ENCODE peak calls at places on chromosome 10, in seven cellular contexts. S, I, J, R, E, D and H are unnamed samples.

GRCh38 chr10:63671317-63671937 is 150.2 kb downstream of the REEP3 start:
- DNase-seq in E (no peak), J (no peak), R (no peak), D (no peak), S (no peak), I (no peak), H (no peak)

GRCh38 chr10:30701471-30702173 is 72.1 kb upstream of the LYZL2 start:
- DNase-seq in S (no peak), J (no peak), R (peak), D (no peak), I (no peak), E (no peak), H (no peak)

GRCh38 chr10:124589491-124590006 is 127.9 kb downstream of the LHPP start:
- DNase-seq in I (no peak), J (no peak), E (peak), S (peak), R (peak), D (no peak), H (no peak)

GRCh38 chr10:3482200-3482993 is 302.6 kb downstream of the KLF6 start:
- DNase-seq in E (no peak), R (peak), D (peak), J (no peak), S (peak), I (peak), H (peak)

GRCh38 chr10:130423455-130424305 is 287.5 kb downstream of the GLRX3 start:
- DNase-seq in E (no peak), R (no peak), J (no peak), I (no peak), D (no peak), S (no peak), H (no peak)

GRCh38 chr10:105644978-105645377 is 1003.9 kb downstream of the SORCS3 start:
- DNase-seq in J (no peak), R (no peak), I (no peak), S (no peak), D (no peak), E (no peak), H (no peak)

GRCh38 chr10:127193125-127193524 is 3.3 kb downstream of the INSYN2A start:
- DNase-seq in D (no peak), J (no peak), R (no peak), I (no peak), E (no peak), S (no peak), H (no peak)

GRCh38 chr10:23525406-23525805 is 86.5 kb downstream of the OTUD1 start:
- DNase-seq in I (peak), D (no peak), S (peak), E (no peak), R (peak), J (no peak), H (no peak)

GRCh38 chr10:69504576-69505250 is 53.4 kb downstream of the TSPAN15 start:
- DNase-seq in I (no peak), S (no peak), J (no peak), E (peak), D (peak), R (no peak), H (no peak)

GRCh38 chr10:109931153-109931552 is 7.8 kb upstream of the XPNPEP1 start:
- DNase-seq in I (no peak), D (no peak), E (peak), J (no peak), R (no peak), S (no peak), H (peak)

GRCh38 chr10:97138174-97138573 is 47.6 kb downstream of the SLIT1 start:
- DNase-seq in E (peak), J (no peak), R (peak), D (no peak), S (peak), I (no peak), H (no peak)

GRCh38 chr10:115829501-115830215 is 443.3 kb downstream of the GFRA1 start:
- DNase-seq in D (no peak), S (no peak), J (no peak), E (no peak), I (no peak), R (no peak), H (no peak)

GRCh38 chr10:6061056-6061455 is 1.1 kb downstream of the IL2RA start:
- DNase-seq in S (no peak), E (no peak), R (no peak), D (peak), J (no peak), I (no peak), H (no peak)

GRCh38 chr10:35493196-35494118 is 111.7 kb upstream of the GJD4 start:
- DNase-seq in S (peak), D (no peak), R (peak), I (no peak), E (no peak), J (no peak), H (no peak)

GRCh38 chr10:30510184-30510931 is 76.4 kb downstream of the MAP3K8 start:
- DNase-seq in J (no peak), D (peak), S (peak), R (peak), I (no peak), E (no peak), H (no peak)

DNA sequence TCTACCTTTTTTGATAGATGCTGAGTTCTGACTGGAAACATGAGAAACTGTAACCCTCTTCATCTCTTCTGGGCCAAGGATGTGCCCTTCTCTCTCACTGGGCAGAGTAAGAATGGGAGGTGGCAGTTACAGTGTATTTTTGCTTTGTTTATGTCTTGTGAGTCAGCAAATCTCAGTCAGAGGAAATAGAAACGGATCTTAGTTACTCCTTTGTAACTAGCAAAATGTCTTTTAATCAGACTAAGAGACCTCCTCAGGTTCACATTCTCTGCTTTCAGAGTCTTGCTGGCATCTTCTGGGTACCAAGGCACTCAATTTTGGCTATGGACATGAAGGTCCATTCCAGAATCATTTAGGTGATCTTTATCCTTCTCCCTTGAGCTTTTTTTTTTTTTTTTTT is 70.9 kb downstream of the HHEX start:
- DNase-seq in D (no peak), S (no peak), R (no peak), J (no peak), E (no peak), I (no peak), H (no peak)
- TF ChIP-seq POLR2A in D (no peak), S (no peak), R (no peak), J (no peak), E (no peak), I (no peak), H (no peak)

DNA sequence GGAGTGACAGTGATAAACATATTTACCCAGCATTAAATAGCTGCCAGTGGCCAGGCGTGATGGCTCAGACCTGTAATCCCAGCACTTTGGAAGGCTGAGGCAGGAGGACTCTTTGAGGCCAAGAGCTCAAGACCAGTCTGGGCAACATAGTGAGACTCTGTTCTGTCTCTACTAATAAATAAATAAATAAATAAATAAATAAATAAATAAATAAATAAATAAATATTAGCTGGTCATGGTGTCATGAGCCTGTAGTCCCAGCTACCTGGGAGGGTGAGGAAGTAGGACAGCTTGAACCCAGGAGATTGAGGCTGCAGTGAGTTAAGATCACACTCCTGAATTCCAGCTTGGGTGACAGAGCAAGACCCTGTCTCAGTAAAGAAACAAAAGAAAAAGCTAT is 384.0 kb upstream of the ADARB2 start:
- DNase-seq in D (no peak), S (no peak), J (no peak), E (no peak), I (no peak), R (no peak), H (no peak)
- TF ChIP-seq CTCF in D (no peak), S (no peak), J (no peak), E (no peak), I (no peak), R (no peak), H (no peak)

GRCh38 chr10:114477285-114477684 is 73.0 kb upstream of the AFAP1L2 start:
- DNase-seq in J (peak), S (no peak), I (no peak), E (no peak), D (peak), R (peak), H (no peak)
- TF ChIP-seq POLR2A in J (no peak), S (no peak), I (no peak), E (no peak), D (no peak), R (no peak), H (no peak)

GRCh38 chr10:77391605-77392235 is 245.9 kb downstream of the KCNMA1 start:
- DNase-seq in D (peak), J (peak), S (peak), R (peak), I (peak), E (no peak), H (peak)
- TF ChIP-seq CTCF in D (peak), J (peak), S (peak), R (peak), I (peak), E (peak), H (peak)

GRCh38 chr10:88071814-88072380 is 208.5 kb downstream of the PTEN start:
- DNase-seq in I (no peak), R (no peak), J (no peak), S (no peak), E (no peak), D (no peak), H (no peak)

GRCh38 chr10:88069338-88069737 is 205.9 kb downstream of the PTEN start:
- DNase-seq in E (no peak), S (no peak), D (no peak), R (no peak), J (no peak), I (no peak), H (no peak)

GRCh38 chr10:88073676-88074075 is 210.3 kb downstream of the PTEN start:
- DNase-seq in E (no peak), J (no peak), R (no peak), S (no peak), I (no peak), D (no peak), H (no peak)

GRCh38 chr10:88066876-88067275 is 203.5 kb downstream of the PTEN start:
- DNase-seq in I (no peak), J (no peak), D (no peak), R (no peak), S (no peak), E (no peak), H (no peak)

GRCh38 chr10:88070080-88070880 is 206.9 kb downstream of the PTEN start:
- DNase-seq in R (no peak), I (no peak), J (no peak), E (no peak), D (no peak), S (no peak), H (no peak)
- TF ChIP-seq POLR2A in R (no peak), I (no peak), J (no peak), E (no peak), D (no peak), S (no peak), H (no peak)

DNA sequence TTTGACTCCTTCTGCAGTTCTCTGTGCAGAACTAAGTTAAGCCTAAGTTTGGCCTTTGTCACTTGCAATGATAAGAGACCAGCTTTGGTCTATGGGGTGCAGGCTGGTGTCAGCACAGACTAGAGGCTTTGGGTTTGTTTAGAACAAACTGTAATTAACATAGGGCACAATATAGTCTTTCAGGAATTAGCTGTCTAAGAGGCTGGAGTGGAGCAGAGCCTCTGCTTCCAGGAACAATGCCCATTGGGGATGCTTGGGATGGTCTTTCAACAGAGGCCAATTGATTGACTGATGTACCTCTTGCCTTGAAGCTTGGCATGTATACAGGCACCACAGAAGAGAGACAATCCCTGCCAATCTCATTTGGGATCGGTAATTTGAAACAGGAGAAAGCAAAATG is 4.7 kb downstream of the SUFU start:
- DNase-seq in E (no peak), D (no peak), I (no peak), S (no peak), R (no peak), J (no peak), H (no peak)
- TF ChIP-seq CTCF in E (no peak), D (no peak), I (no peak), S (no peak), R (no peak), J (no peak), H (no peak)

GRCh38 chr10:133262696-133263095 is 14.0 kb downstream of the ADAM8 start:
- DNase-seq in R (no peak), D (no peak), E (no peak), S (no peak), I (no peak), J (no peak), H (no peak)

GRCh38 chr10:133259603-133259992 is 17.1 kb downstream of the ADAM8 start:
- DNase-seq in D (no peak), R (no peak), I (no peak), E (no peak), J (no peak), S (no peak), H (no peak)

GRCh38 chr10:133263674-133264073 is 13.0 kb downstream of the ADAM8 start:
- DNase-seq in J (no peak), E (no peak), D (no peak), R (no peak), S (no peak), I (no peak), H (no peak)

GRCh38 chr10:133260895-133261725 is 15.6 kb downstream of the ADAM8 start:
- DNase-seq in I (peak), S (peak), J (no peak), E (no peak), R (peak), D (peak), H (peak)

GRCh38 chr10:133261726-133262325 is 14.8 kb downstream of the ADAM8 start:
- DNase-seq in E (peak), D (peak), J (peak), I (peak), R (peak), S (peak), H (peak)
- TF ChIP-seq POLR2A in E (peak), D (no peak), J (peak), I (no peak), R (no peak), S (peak), H (no peak)

DNA sequence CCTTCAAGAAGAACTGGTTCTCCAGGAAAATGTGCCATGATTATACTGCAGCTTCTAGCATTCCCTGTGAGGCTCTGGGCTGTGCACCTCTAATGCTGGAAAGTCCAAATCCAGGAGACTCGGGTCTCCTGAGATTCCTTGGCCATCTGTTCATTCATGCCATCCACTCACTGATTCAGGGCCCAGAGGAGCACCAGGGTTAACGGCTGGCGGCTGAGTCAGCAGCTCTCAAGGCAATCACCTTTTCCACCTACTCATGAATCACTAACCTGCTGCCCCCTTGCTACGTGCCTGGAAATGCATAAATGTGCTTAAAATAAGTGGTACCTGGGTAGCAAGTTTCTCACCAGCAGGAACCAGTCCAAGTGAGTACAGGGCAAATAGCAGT is 132.7 kb downstream of the KCNMA1 start:
- DNase-seq in I (no peak), S (no peak), D (no peak), R (peak), J (no peak), E (no peak), H (no peak)
- TF ChIP-seq CTCF in I (no peak), S (no peak), D (no peak), R (peak), J (no peak), E (no peak), H (no peak)

DNA sequence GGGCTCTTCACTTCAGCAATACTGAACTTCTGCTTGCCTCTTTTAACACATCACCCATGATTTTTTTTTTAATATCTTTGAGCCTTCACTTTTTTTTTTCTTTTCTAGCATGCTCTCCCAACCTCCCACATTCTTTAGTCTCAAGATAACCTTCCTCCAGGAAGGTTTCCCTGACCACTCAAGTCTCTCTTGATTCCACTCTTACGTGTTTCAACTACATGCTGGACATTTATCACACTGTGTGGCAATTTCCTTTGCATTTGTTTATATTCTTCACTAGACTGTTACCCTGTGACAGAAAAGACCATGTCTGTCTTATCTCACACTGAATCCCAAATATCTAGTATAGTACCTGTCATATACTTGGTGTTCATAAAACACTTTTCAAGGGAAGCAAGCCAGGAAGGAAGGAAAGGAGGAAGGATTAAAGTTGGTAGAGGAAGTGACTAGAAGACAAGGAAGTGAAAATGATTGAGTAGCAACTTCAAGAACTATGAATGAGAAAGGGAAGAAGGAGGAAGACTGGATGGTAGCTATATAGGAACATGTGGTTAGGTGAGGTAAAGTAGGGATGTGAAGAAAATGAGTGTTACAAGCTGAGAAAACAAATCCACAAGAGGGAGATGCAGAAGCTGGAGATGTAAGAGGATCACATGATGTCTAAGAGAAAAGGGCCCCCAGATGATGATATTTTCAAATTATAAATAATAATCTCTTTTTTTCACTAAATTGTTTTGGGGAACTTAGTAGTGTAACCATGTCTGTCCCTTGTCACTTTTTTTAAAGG is 40.4 kb downstream of the IFIT5 start:
- DNase-seq in D (no peak), S (no peak), I (no peak), R (no peak), J (no peak), E (no peak), H (no peak)
- TF ChIP-seq POLR2A in D (no peak), S (no peak), I (no peak), R (no peak), J (no peak), E (no peak), H (no peak)